ENCODE peak calls at places on chromosome 7, in ten cellular contexts. P is GM04503; N is H4; R is stimulated activated effector memory CD8-positive, alpha-beta T cell treated with anti-CD3 and anti-CD28 coated beads, Interleukin-12 subunit alpha, Interleukin-12 subunit beta, amount 100 ng/mL, for 72 hours; S is Daoy; J is left cardiac atrium; G is upper lobe of right lung; B is stimulated activated CD4-positive, alpha-beta T cell treated with anti-CD3 and anti-CD28 coated beads, Interleukin-1b, Interleukin-23, amount 100 ng/mL, for 48 hours; V is NCI-H1436; C is KBM-7. Q is an unnamed sample.

GRCh38 chr7:43572516-43573049 is 10.3 kb upstream of the STK17A start:
- DNase-seq in P (peak), N (peak), R (peak), S (peak), J (no peak), G (no peak), B (peak), V (no peak), C (peak), Q (no peak)

GRCh38 chr7:128042027-128042426 is 10.8 kb upstream of the LRRC4 start:
- DNase-seq in P (no peak), N (no peak), R (no peak), S (no peak), J (no peak), G (no peak), B (no peak), V (no peak), C (no peak), Q (peak)

GRCh38 chr7:159098795-159099194 is 45.9 kb downstream of the VIPR2 start:
- DNase-seq in P (no peak), N (no peak), R (no peak), S (no peak), J (no peak), G (peak), B (no peak), V (no peak), C (no peak), Q (no peak)

GRCh38 chr7:139737221-139738100 is 40.3 kb downstream of the HIPK2 start:
- DNase-seq in P (no peak), N (no peak), R (no peak), S (peak), J (peak), G (no peak), B (peak), V (no peak), C (no peak), Q (no peak)

GRCh38 chr7:38506756-38507155 is 124.4 kb downstream of the AMPH start:
- DNase-seq in P (peak), N (peak), R (no peak), S (peak), J (no peak), G (no peak), B (no peak), V (no peak), C (no peak), Q (no peak)

GRCh38 chr7:147535619-147536200 is 1054.9 kb upstream of the C7orf33 start:
- DNase-seq in P (no peak), N (no peak), R (no peak), S (no peak), J (no peak), G (no peak), B (no peak), V (no peak), C (no peak), Q (no peak)

GRCh38 chr7:97851725-97852124 is 20.5 kb downstream of the ASNS start:
- DNase-seq in P (peak), N (no peak), R (no peak), S (no peak), J (no peak), G (no peak), B (no peak), V (no peak), C (no peak), Q (peak)

GRCh38 chr7:156327474-156327873 is 313.1 kb upstream of the RNF32 start:
- DNase-seq in P (no peak), N (no peak), R (no peak), S (no peak), J (no peak), G (no peak), B (no peak), V (no peak), C (no peak), Q (no peak)

GRCh38 chr7:158133515-158134271 is 453.9 kb downstream of the PTPRN2 start:
- DNase-seq in P (no peak), N (no peak), R (no peak), S (no peak), J (no peak), G (no peak), B (no peak), V (no peak), C (no peak), Q (no peak)

GRCh38 chr7:114630186-114630824 is 215.7 kb downstream of the FOXP2 start:
- DNase-seq in P (no peak), N (no peak), R (no peak), S (no peak), J (no peak), G (no peak), B (no peak), V (no peak), C (no peak), Q (no peak)

GRCh38 chr7:368651-369475 is 78.9 kb downstream of the FOXL3 start:
- DNase-seq in P (no peak), N (no peak), R (no peak), S (no peak), J (peak), G (peak), B (no peak), V (no peak), C (no peak), Q (no peak)

GRCh38 chr7:38561166-38561565 is 70.0 kb downstream of the AMPH start:
- DNase-seq in P (no peak), N (peak), R (no peak), S (peak), J (no peak), G (no peak), B (no peak), V (no peak), C (no peak), Q (no peak)

GRCh38 chr7:959271-959670 is 4.8 kb upstream of the ADAP1 start:
- DNase-seq in P (no peak), N (no peak), R (no peak), S (no peak), J (peak), G (peak), B (no peak), V (no peak), C (no peak), Q (no peak)

GRCh38 chr7:45975367-45975766 is 54.3 kb upstream of the IGFBP3 start:
- DNase-seq in P (no peak), N (no peak), R (no peak), S (no peak), J (no peak), G (no peak), B (no peak), V (no peak), C (no peak), Q (no peak)